ENCODE peak calls at places on chromosomes 16 and 17, in eight cellular contexts. E, W, M, P, V, I, J and F are unnamed samples.

GRCh38 chr17:32783602-32784001 is 93.3 kb downstream of the MYO1D start:
- DNase-seq in E (peak), W (no peak), M (peak), P (no peak), V (peak), I (no peak), J (peak), F (no peak)

GRCh38 chr17:77404812-77405581 is 264.2 kb downstream of the SEC14L1 start:
- DNase-seq in E (peak), W (no peak), M (peak), P (no peak), V (peak), I (peak), J (peak), F (peak)

GRCh38 chr17:81090361-81091133 is 55.6 kb downstream of the BAIAP2 start:
- DNase-seq in E (peak), W (peak), M (peak), P (no peak), V (no peak), I (no peak), J (no peak), F (peak)

GRCh38 chr16:84907046-84907445 is 87.3 kb downstream of the CRISPLD2 start:
- DNase-seq in E (no peak), W (no peak), M (no peak), P (no peak), V (no peak), I (no peak), J (no peak), F (no peak)

GRCh38 chr17:17506893-17507464 is 10.8 kb upstream of the RASD1 start:
- DNase-seq in E (no peak), W (no peak), M (no peak), P (peak), V (no peak), I (no peak), J (no peak), F (peak)

GRCh38 chr17:67095803-67096202 is 51.4 kb downstream of the CACNG1 start:
- DNase-seq in E (peak), W (no peak), M (no peak), P (no peak), V (peak), I (no peak), J (peak), F (no peak)

GRCh38 chr17:4845128-4845527 is 12.0 kb downstream of the MINK1 start:
- DNase-seq in E (no peak), W (no peak), M (no peak), P (no peak), V (no peak), I (no peak), J (no peak), F (no peak)

GRCh38 chr17:35129154-35129972 is 7.9 kb downstream of the FNDC8 start:
- DNase-seq in E (no peak), W (no peak), M (no peak), P (no peak), V (peak), I (no peak), J (no peak), F (no peak)

GRCh38 chr16:55364811-55365210 is 40.8 kb downstream of the IRX6 start:
- DNase-seq in E (no peak), W (no peak), M (no peak), P (no peak), V (no peak), I (no peak), J (no peak), F (no peak)

GRCh38 chr17:9971991-9972390 is 66.9 kb upstream of the RCVRN start:
- DNase-seq in E (peak), W (peak), M (no peak), P (no peak), V (peak), I (no peak), J (peak), F (peak)

GRCh38 chr17:6355196-6355595 is 79.7 kb downstream of the AIPL1 start:
- DNase-seq in E (no peak), W (no peak), M (no peak), P (no peak), V (no peak), I (no peak), J (no peak), F (no peak)

GRCh38 chr16:48321307-48322036 is 63.7 kb downstream of the SIAH1 start:
- DNase-seq in E (no peak), W (no peak), M (no peak), P (no peak), V (peak), I (no peak), J (peak), F (no peak)

GRCh38 chr17:69269174-69269998 is 40.8 kb upstream of the ABCA10 start:
- DNase-seq in E (peak), W (no peak), M (no peak), P (no peak), V (peak), I (no peak), J (peak), F (peak)

GRCh38 chr16:28877642-28877975 is 679 bp upstream of the ATP2A1 start:
- DNase-seq in E (no peak), W (no peak), M (no peak), P (no peak), V (no peak), I (no peak), J (no peak), F (no peak)

GRCh38 chr16:7182510-7183109 is 150.0 kb upstream of the RBFOX1 start:
- DNase-seq in E (no peak), W (no peak), M (no peak), P (no peak), V (no peak), I (no peak), J (no peak), F (no peak)

GRCh38 chr17:68707032-68707431 is 105.9 kb upstream of the FAM20A start:
- DNase-seq in E (peak), W (no peak), M (no peak), P (no peak), V (peak), I (no peak), J (peak), F (no peak)

GRCh38 chr16:83933885-83934683 is 19.0 kb upstream of the OSGIN1 start:
- DNase-seq in E (no peak), W (no peak), M (no peak), P (peak), V (peak), I (no peak), J (peak), F (no peak)

GRCh38 chr16:46688101-46688656 is 799 bp downstream of the VPS35 start:
- DNase-seq in E (peak), W (no peak), M (no peak), P (no peak), V (peak), I (peak), J (peak), F (peak)
- TF ChIP-seq CTCF in E (no peak), W (no peak), M (peak), P (no peak), V (no peak), I (no peak), J (no peak), F (no peak)

GRCh38 chr17:62792122-62792800 is 15.9 kb downstream of the MARCHF10 start:
- DNase-seq in E (peak), W (no peak), M (no peak), P (no peak), V (peak), I (no peak), J (peak), F (no peak)

GRCh38 chr17:62791235-62792121 is 16.6 kb downstream of the MARCHF10 start:
- DNase-seq in E (peak), W (no peak), M (no peak), P (no peak), V (peak), I (no peak), J (peak), F (no peak)

GRCh38 chr17:62787358-62787757 is 20.8 kb downstream of the MARCHF10 start:
- DNase-seq in E (peak), W (no peak), M (no peak), P (no peak), V (peak), I (no peak), J (peak), F (no peak)

GRCh38 chr17:62793919-62794665 is 14.0 kb downstream of the MARCHF10 start:
- DNase-seq in E (no peak), W (no peak), M (no peak), P (no peak), V (no peak), I (no peak), J (no peak), F (no peak)

DNA sequence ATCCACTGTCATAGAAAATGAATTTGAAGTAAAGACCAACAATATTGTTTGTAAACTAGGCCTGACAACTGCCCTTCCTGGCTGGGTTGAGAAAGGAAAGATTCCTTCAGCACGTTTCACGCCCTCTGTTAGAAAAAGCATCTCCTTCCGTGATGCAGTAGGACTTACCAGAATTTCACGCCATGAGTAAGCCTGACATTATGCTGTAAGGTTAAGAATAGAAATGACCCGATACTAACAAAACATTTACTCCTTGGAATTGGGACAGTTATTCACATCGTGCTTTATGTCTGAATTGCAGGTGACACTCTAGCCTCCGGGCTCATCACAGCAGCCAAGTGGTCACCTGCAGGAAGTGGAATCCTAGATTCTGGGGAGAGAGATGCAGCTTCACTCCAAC is 17.6 kb downstream of the MARCHF10 start:
- DNase-seq in E (peak), W (no peak), M (no peak), P (no peak), V (peak), I (no peak), J (peak), F (no peak)
- H3K27ac ChIP-seq in E (peak), W (no peak), M (no peak), P (no peak), V (peak), I (no peak), J (peak), F (no peak)

GRCh38 chr16:4052801-4053662 is 63.2 kb downstream of the ADCY9 start:
- DNase-seq in E (peak), W (peak), M (no peak), P (peak), V (peak), I (no peak), J (peak), F (peak)
- H3K4me3 ChIP-seq in E (peak), W (peak), M (no peak), P (no peak), V (peak), I (peak), J (peak), F (peak)

DNA sequence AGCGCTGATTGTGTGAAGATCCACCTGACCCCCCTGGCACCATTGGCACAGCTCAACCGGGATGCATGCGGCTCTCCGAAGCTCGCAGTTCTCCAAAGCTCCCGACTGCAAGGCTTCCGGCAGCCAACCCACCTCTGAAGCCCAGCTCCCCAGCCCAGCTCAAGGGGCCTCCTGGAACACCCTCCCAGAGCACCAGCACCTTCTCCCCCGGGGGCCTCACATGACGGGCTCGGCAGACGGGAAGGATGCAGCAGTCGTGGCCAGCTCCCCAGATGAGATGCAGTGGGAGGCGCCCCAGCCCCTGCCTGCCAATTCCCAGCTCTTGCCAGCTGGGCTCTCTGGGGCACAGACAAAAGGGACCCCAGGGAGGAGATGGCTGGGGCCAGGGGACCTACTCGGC is 215.3 kb downstream of the ZNF423 start:
- DNase-seq in E (no peak), W (no peak), M (no peak), P (no peak), V (no peak), I (no peak), J (peak), F (no peak)
- TF ChIP-seq CTCF in E (no peak), W (no peak), M (no peak), P (no peak), V (no peak), I (no peak), J (no peak), F (no peak)

DNA sequence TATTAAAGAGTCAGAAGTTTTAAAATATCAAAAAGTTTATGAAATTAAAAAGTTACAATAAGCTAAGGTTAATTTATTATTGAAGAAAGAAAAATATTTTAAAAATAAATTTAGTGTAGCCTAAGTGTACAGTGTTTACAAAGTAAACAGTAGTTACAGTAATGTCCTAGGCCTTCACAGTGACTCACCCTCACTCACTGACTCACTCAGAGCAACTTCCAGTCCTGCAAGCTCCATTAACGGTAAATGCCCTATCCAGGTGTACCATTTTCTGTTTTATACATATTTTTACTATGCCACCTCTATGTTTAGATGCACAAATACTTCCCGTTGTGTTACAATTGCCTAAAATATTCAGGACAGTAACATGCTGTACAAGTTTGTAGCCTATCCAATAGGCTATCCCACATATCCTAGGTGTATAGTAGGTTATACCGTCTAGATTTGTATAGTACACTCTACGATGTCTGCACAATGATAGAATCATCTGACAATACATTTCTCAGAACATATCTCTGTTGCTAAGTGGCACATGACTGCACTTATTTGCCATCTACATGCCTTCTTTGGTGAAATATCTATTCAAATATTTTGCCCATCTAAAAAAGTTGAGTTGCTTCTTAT is 67.2 kb upstream of the WSB1 start:
- DNase-seq in E (peak), W (no peak), M (no peak), P (no peak), V (peak), I (no peak), J (peak), F (no peak)
- H3K27ac ChIP-seq in E (no peak), W (no peak), M (no peak), P (no peak), V (no peak), I (no peak), J (no peak), F (no peak)

GRCh38 chr17:2798188-2798587 is 1.9 kb downstream of the RAP1GAP2 start:
- DNase-seq in E (no peak), W (no peak), M (no peak), P (no peak), V (no peak), I (no peak), J (no peak), F (no peak)
- H3K4me3 ChIP-seq in E (no peak), W (no peak), M (no peak), P (no peak), V (no peak), I (no peak), J (no peak), F (no peak)

DNA sequence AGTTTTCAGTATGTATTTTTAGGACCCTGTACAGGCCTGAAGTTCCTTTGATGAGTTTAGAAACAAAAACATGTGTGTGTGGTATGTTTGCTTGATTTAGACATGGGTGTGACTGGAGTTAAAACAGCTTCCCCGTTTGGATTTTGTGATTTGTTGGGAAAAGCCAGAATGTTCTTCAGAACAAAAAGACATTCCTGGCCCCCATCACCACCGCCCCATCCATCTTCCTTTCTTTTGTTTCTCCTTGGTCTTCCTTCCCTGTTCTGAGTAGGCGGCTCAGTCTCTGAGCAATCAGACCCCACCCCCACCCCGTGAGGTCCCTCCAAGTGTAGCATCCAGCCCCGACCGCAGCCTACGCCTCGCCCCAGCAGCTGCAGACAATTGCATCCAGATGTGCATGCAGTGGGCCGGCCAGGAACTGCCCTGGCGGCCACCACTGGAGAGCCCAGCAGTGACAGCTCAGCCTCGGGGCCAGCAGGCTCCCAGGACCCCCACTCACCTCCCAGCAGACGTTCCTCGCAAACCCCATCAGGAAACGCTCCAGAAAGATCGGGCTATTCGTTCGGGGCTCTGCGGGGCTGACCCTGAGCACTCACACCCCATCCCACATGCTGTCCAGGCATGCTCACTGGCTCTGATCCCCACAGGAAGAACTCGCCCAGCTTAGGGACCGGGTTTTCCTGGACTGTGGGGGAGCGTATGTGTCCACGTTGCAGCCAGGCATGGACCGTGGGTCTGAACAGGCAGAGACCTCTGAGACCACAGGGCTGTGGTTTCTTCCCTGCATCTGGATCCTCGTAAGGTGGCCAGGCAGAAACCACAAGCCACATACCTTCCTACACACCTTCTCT is 99.8 kb upstream of the CDH5 start:
- DNase-seq in E (no peak), W (peak), M (no peak), P (no peak), V (peak), I (no peak), J (peak), F (peak)
- TF ChIP-seq CTCF in E (no peak), W (no peak), M (no peak), P (no peak), V (no peak), I (no peak), J (no peak), F (no peak)

GRCh38 chr16:66926171-66926570 is 836 bp upstream of the RRAD start:
- DNase-seq in E (no peak), W (no peak), M (no peak), P (peak), V (no peak), I (peak), J (no peak), F (peak)
- H3K27ac ChIP-seq in E (no peak), W (peak), M (no peak), P (no peak), V (no peak), I (peak), J (peak), F (peak)